ENCODE peak calls at places on chromosomes 12 and 14, in five cellular contexts. I is activated CD8-positive, alpha-beta memory T cell treated with anti-CD3 and anti-CD28 coated beads for 48 hours; G is OCI-LY7; A is cardiac muscle cell; D is skeletal muscle cell. U is an unnamed sample.

GRCh38 chr12:106058256-106059182 is 80.2 kb downstream of the NUAK1 start:
- DNase-seq in I (no peak), G (no peak), A (no peak), D (no peak), U (no peak)

GRCh38 chr14:49583629-49584028 is 2.6 kb downstream of the RPS29 start:
- DNase-seq in I (no peak), G (no peak), A (no peak), D (no peak), U (no peak)

GRCh38 chr12:22172501-22172900 is 126.5 kb downstream of the CMAS start:
- DNase-seq in I (no peak), G (no peak), A (no peak), D (no peak), U (peak)

GRCh38 chr14:40394634-40395340 is 962.6 kb upstream of the FBXO33 start:
- DNase-seq in I (no peak), G (no peak), A (no peak), D (no peak), U (no peak)

GRCh38 chr12:131042848-131043245 is 89.1 kb downstream of the ADGRD1 start:
- DNase-seq in I (no peak), G (no peak), A (no peak), D (no peak), U (no peak)

GRCh38 chr14:48690349-48690748 is 895.8 kb downstream of the RPS29 start:
- DNase-seq in I (no peak), G (no peak), A (no peak), D (no peak), U (no peak)

GRCh38 chr12:6923851-6924250 is 3.9 kb upstream of the ATN1 start:
- DNase-seq in I (no peak), G (no peak), A (no peak), D (no peak), U (no peak)

GRCh38 chr12:116539361-116539771 is 19.8 kb upstream of the MAP1LC3B2 start:
- DNase-seq in I (no peak), G (no peak), A (no peak), D (no peak), U (no peak)

GRCh38 chr12:66269757-66270383 is 32.4 kb upstream of the HELB start:
- DNase-seq in I (no peak), G (peak), A (peak), D (no peak), U (peak)

GRCh38 chr14:88518592-88519512 is 36.0 kb downstream of the PTPN21 start:
- DNase-seq in I (no peak), G (no peak), A (no peak), D (peak), U (no peak)

GRCh38 chr14:24339284-24340151 is at the start of gene RIPK3:
- DNase-seq in I (no peak), G (peak), A (no peak), D (no peak), U (peak)

GRCh38 chr12:120115692-120116442 is 686 bp downstream of the RAB35 start:
- DNase-seq in I (peak), G (peak), A (no peak), D (no peak), U (no peak)

GRCh38 chr14:22558221-22558913 is 30.7 kb downstream of the DAD1 start:
- DNase-seq in I (peak), G (peak), A (no peak), D (no peak), U (no peak)

GRCh38 chr14:32588448-32589320 is 259.6 kb downstream of the AKAP6 start:
- DNase-seq in I (no peak), G (peak), A (peak), D (no peak), U (peak)

GRCh38 chr12:64029013-64029857 is 184.7 kb downstream of the SRGAP1 start:
- DNase-seq in I (no peak), G (no peak), A (no peak), D (no peak), U (no peak)

GRCh38 chr14:97426776-97427175 is 629.6 kb downstream of the VRK1 start:
- DNase-seq in I (no peak), G (no peak), A (no peak), D (no peak), U (no peak)

GRCh38 chr14:101584049-101584859 is 23.0 kb downstream of the DIO3 start:
- DNase-seq in I (no peak), G (no peak), A (no peak), D (peak), U (no peak)

GRCh38 chr14:105267820-105268548 is 19.7 kb downstream of the BTBD6 start:
- DNase-seq in I (no peak), G (no peak), A (no peak), D (no peak), U (no peak)

GRCh38 chr12:89212339-89212771 is 139.9 kb downstream of the DUSP6 start:
- DNase-seq in I (no peak), G (no peak), A (no peak), D (peak), U (no peak)

GRCh38 chr12:80441921-80442320 is 2.1 kb upstream of the PTPRQ start:
- DNase-seq in I (no peak), G (no peak), A (no peak), D (peak), U (no peak)

GRCh38 chr12:91877022-91877421 is 268.6 kb downstream of the BTG1 start:
- DNase-seq in I (peak), G (peak), A (no peak), D (peak), U (peak)

GRCh38 chr12:109167781-109168180 is 51.4 kb downstream of the ACACB start:
- DNase-seq in I (no peak), G (no peak), A (no peak), D (no peak), U (no peak)

GRCh38 chr12:2959194-2959507 is at the start of gene TEAD4:
- DNase-seq in I (no peak), G (no peak), A (peak), D (no peak), U (no peak)

GRCh38 chr12:6630696-6631095 is 5.1 kb downstream of the LPAR5 start:
- DNase-seq in I (no peak), G (no peak), A (no peak), D (no peak), U (no peak)

GRCh38 chr12:52182898-52183543 is 8.8 kb downstream of the KRT80 start:
- DNase-seq in I (no peak), G (no peak), A (no peak), D (no peak), U (no peak)

GRCh38 chr14:93938766-93939303 is 11.7 kb downstream of the FAM181A start:
- DNase-seq in I (no peak), G (no peak), A (no peak), D (no peak), U (peak)

GRCh38 chr12:25719505-25719904 is 166.4 kb upstream of the LMNTD1 start:
- DNase-seq in I (no peak), G (no peak), A (no peak), D (no peak), U (no peak)

GRCh38 chr14:68627868-68628604 is 164.8 kb downstream of the ZFP36L1 start:
- DNase-seq in I (no peak), G (no peak), A (no peak), D (no peak), U (no peak)

GRCh38 chr14:56273949-56274348 is 155.7 kb downstream of the PELI2 start:
- DNase-seq in I (no peak), G (no peak), A (no peak), D (no peak), U (no peak)

GRCh38 chr14:67359319-67359774 is 257 bp downstream of the ATP6V1D start:
- DNase-seq in I (no peak), G (no peak), A (peak), D (no peak), U (no peak)

GRCh38 chr12:105740970-105741725 is 397.6 kb downstream of the NUAK1 start:
- DNase-seq in I (no peak), G (no peak), A (no peak), D (peak), U (no peak)

U was measured in MV-4-11.